ENCODE peak calls at places on chromosomes 16 and 17, in five cellular contexts. N is right lobe of liver, M is mucosa of descending colon, A is heart left ventricle, K is A549. U is an unnamed sample.

GRCh38 chr16:89564476-89565255 is 4.2 kb downstream of the RPL13 start:
- DNase-seq in A (no peak), N (no peak), K (no peak), M (no peak), U (peak; percentile 21)

GRCh38 chr17:164536-165235 is 16.8 kb downstream of the DOC2B start:
- DNase-seq in K (peak; percentile 65), A (no peak), N (peak; percentile 45), M (peak; percentile 36), U (peak; percentile 20)

GRCh38 chr17:50621562-50621961 is 13.1 kb upstream of the ABCC3 start:
- DNase-seq in A (no peak), N (no peak), M (no peak), K (no peak), U (no peak)

GRCh38 chr16:88429387-88430184 is 23.5 kb upstream of the ZFPM1 start:
- DNase-seq in M (no peak), N (no peak), K (no peak), A (no peak), U (no peak)

GRCh38 chr16:85512716-85513115 is 100.4 kb upstream of the GSE1 start:
- DNase-seq in A (no peak), M (no peak), K (no peak), N (no peak), U (no peak)

GRCh38 chr16:26569793-26570192 is 496.9 kb upstream of the C16orf82 start:
- DNase-seq in A (no peak), M (no peak), K (peak; percentile 20), N (no peak), U (no peak)

GRCh38 chr17:40474419-40475002 is 26.9 kb downstream of the TNS4 start:
- DNase-seq in M (no peak), K (no peak), A (no peak), N (no peak), U (no peak)

GRCh38 chr17:16442141-16442540 is 26.8 kb downstream of the TRPV2 start:
- DNase-seq in K (no peak), N (no peak), A (no peak), M (no peak), U (peak; percentile 57)

GRCh38 chr17:67150826-67151225 is 94.2 kb downstream of the HELZ start:
- DNase-seq in M (no peak), N (no peak), K (peak; percentile 56), A (no peak), U (no peak)

GRCh38 chr17:50283246-50283645 is 9.0 kb downstream of the TMEM92 start:
- DNase-seq in A (no peak), M (peak; percentile 13), K (no peak), N (peak; percentile 17), U (no peak)

GRCh38 chr17:44007346-44008204 is 3.2 kb downstream of the NAGS start:
- DNase-seq in K (no peak), N (peak; percentile 47), A (no peak), M (peak; percentile 75), U (no peak)
- TF ChIP-seq CTCF in K (no peak), N (no peak), A (no peak), M (no peak), U (no peak)

GRCh38 chr17:3944485-3945388 is 19.5 kb downstream of the ATP2A3 start:
- DNase-seq in K (peak; percentile 36), A (peak; percentile 56), M (no peak), N (peak; percentile 59), U (peak; percentile 56)
- H3K4me3 ChIP-seq in K (no peak overlapping the region), A (peak overlapping the region; percentile 48), M (no peak overlapping the region), N (no peak overlapping the region), U (peak overlapping the region; percentile 57)

GRCh38 chr17:31629696-31630470 is 229.2 kb downstream of the COPRS start:
- DNase-seq in M (no peak), K (no peak), N (no peak), A (no peak), U (peak; percentile 99)

GRCh38 chr17:31621566-31621965 is 230.1 kb downstream of the RAB11FIP4 start:
- DNase-seq in A (no peak), M (no peak), K (no peak), N (no peak), U (no peak)

GRCh38 chr17:31627960-31628359 is 231.1 kb downstream of the COPRS start:
- DNase-seq in K (no peak), M (no peak), N (no peak), A (no peak), U (peak; percentile 88)

GRCh38 chr17:31623990-31624389 is 232.5 kb downstream of the RAB11FIP4 start:
- DNase-seq in M (no peak), N (no peak), A (no peak), K (no peak), U (no peak)
- TF ChIP-seq CTCF in M (no peak), N (no peak), A (no peak), K (no peak), U (no peak)

GRCh38 chr16:55832788-55833583 is at the start of gene CES1:
- DNase-seq in N (peak; percentile 90), M (peak; percentile 67), A (peak; percentile 51), K (peak; percentile 34), U (no peak)
- H3K4me3 ChIP-seq in N (peak within 1 kb of the TSS; percentile 54), M (no peak within 1 kb of the TSS), A (peak within 1 kb of the TSS; percentile 46), K (peak within 1 kb of the TSS; percentile 36), U (no peak within 1 kb of the TSS)

GRCh38 chr17:12927001-12927400 is 90.8 kb downstream of the ELAC2 start:
- DNase-seq in K (no peak), M (no peak), N (no peak), A (no peak), U (no peak)

GRCh38 chr17:12924614-12925013 is 93.2 kb downstream of the ELAC2 start:
- DNase-seq in N (no peak), M (no peak), A (no peak), K (no peak), U (no peak)

GRCh38 chr17:12927541-12928425 is 90.0 kb downstream of the ELAC2 start:
- DNase-seq in N (peak; percentile 19), K (no peak), M (no peak), A (peak; percentile 32), U (no peak)

DNA sequence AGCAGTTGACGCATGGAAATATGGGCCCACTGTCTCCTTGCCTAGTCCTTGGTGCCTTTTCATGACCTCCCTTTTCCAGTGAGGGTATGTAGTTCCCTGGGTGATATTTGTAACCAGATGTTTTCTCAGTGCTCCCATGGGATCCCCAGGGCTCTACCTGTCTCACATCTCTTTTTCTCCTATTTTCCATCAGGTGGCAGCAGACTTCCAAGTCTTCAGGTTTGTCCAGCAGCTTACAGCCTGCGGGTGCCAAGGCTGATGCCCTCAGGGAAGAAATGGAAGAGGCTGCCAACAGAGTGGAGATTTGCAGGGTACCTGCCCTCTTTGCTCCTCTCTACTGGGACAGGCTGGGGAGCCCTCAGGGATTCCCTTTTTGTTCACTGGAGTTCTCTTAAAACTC is 89.1 kb downstream of the ELAC2 start:
- DNase-seq in M (no peak), N (peak; percentile 27), K (peak; percentile 25), A (no peak), U (no peak)
- TF ChIP-seq CTCF in M (no peak), N (peak; percentile 65), K (peak; percentile 47), A (peak; percentile 27), U (peak; percentile 7)